ENCODE peak calls at places on chromosome 1, in nine cellular contexts. J is stomach; T is upper lobe of right lung; A is A673; L is AG04450; M is thoracic aorta; Y is psoas muscle; E is CD8-positive, alpha-beta T cell; X is right lobe of liver. G is an unnamed sample.

GRCh38 chr1:187721216-187721615 is 892.5 kb downstream of the PLA2G4A start:
- DNase-seq in J (no peak), T (no peak), A (no peak), L (no peak), M (no peak), Y (no peak), E (no peak), X (no peak), G (no peak)

GRCh38 chr1:13778431-13778830 is 78.4 kb downstream of the PRDM2 start:
- DNase-seq in J (no peak), T (no peak), A (no peak), L (no peak), M (no peak), Y (no peak), E (no peak), X (no peak), G (no peak)

GRCh38 chr1:212247179-212247721 is 38.0 kb upstream of the PPP2R5A start:
- DNase-seq in J (no peak), T (no peak), A (peak; percentile 9), L (peak; percentile 46), M (no peak), Y (no peak), E (no peak), X (no peak), G (no peak)

GRCh38 chr1:44485229-44485932 is 80.3 kb downstream of the RNF220 start:
- DNase-seq in J (no peak), T (no peak), A (peak; percentile 65), L (peak; percentile 10), M (no peak), Y (no peak), E (no peak), X (no peak), G (no peak)

GRCh38 chr1:115898020-115898419 is 57.1 kb upstream of the NHLH2 start:
- DNase-seq in J (no peak), T (no peak), A (no peak), L (no peak), M (no peak), Y (no peak), E (no peak), X (no peak), G (no peak)

GRCh38 chr1:185284106-185284505 is 32.9 kb downstream of the IVNS1ABP start:
- DNase-seq in J (no peak), T (no peak), A (peak; percentile 30), L (no peak), M (no peak), Y (no peak), E (no peak), X (no peak), G (no peak)

GRCh38 chr1:46520063-46520911 is 30.7 kb downstream of the DMBX1 start:
- DNase-seq in J (no peak), T (peak; percentile 76), A (peak; percentile 80), L (peak; percentile 27), M (no peak), Y (no peak), E (no peak), X (no peak), G (peak; percentile 96)

GRCh38 chr1:197740992-197741391 is 34.3 kb downstream of the DENND1B start:
- DNase-seq in J (no peak), T (no peak), A (no peak), L (no peak), M (no peak), Y (no peak), E (no peak), X (no peak), G (no peak)

GRCh38 chr1:68174173-68175113 is 57.9 kb downstream of the WLS start:
- DNase-seq in J (peak; percentile 76), T (peak; percentile 60), A (peak; percentile 60), L (peak; percentile 94), M (peak; percentile 77), Y (peak; percentile 38), E (no peak), X (no peak), G (no peak)

GRCh38 chr1:161012420-161012819 is 8.5 kb downstream of the F11R start:
- DNase-seq in J (no peak), T (no peak), A (no peak), L (no peak), M (no peak), Y (no peak), E (no peak), X (no peak), G (no peak)

GRCh38 chr1:12745126-12745991 is 641 bp upstream of the CFAP107 start:
- DNase-seq in J (no peak), T (no peak), A (peak; percentile 21), L (no peak), M (no peak), Y (no peak), E (no peak), X (no peak), G (no peak)

GRCh38 chr1:92837062-92837461 is 5.2 kb downstream of the RPL5 start:
- DNase-seq in J (no peak), T (no peak), A (no peak), L (no peak), M (no peak), Y (no peak), E (no peak), X (no peak), G (no peak)
- TF ChIP-seq CTCF in J (no peak), T (no peak), A (no peak), L (no peak), M (no peak), Y (no peak), E (no peak), X (no peak), G (no peak)

GRCh38 chr1:113031060-113031933 is 41.7 kb upstream of the LRIG2 start:
- DNase-seq in J (no peak), T (no peak), A (no peak), L (no peak), M (no peak), Y (no peak), E (no peak), X (peak; percentile 78), G (no peak)
- H3K27ac ChIP-seq in J (no peak overlapping the region), T (no peak overlapping the region), A (no peak overlapping the region), L (no peak overlapping the region), M (no peak overlapping the region), Y (no peak overlapping the region), E (no peak overlapping the region), X (peak overlapping the region; percentile 58), G (no peak overlapping the region)

GRCh38 chr1:29650041-29650400 is 413.7 kb downstream of the PTPRU start:
- DNase-seq in J (no peak), T (no peak), A (no peak), L (no peak), M (no peak), Y (no peak), E (no peak), X (peak; percentile 19), G (peak; percentile 0)
- TF ChIP-seq CTCF in J (no peak), T (no peak), A (no peak), L (no peak), M (no peak), Y (no peak), E (no peak), X (no peak), G (no peak)

DNA sequence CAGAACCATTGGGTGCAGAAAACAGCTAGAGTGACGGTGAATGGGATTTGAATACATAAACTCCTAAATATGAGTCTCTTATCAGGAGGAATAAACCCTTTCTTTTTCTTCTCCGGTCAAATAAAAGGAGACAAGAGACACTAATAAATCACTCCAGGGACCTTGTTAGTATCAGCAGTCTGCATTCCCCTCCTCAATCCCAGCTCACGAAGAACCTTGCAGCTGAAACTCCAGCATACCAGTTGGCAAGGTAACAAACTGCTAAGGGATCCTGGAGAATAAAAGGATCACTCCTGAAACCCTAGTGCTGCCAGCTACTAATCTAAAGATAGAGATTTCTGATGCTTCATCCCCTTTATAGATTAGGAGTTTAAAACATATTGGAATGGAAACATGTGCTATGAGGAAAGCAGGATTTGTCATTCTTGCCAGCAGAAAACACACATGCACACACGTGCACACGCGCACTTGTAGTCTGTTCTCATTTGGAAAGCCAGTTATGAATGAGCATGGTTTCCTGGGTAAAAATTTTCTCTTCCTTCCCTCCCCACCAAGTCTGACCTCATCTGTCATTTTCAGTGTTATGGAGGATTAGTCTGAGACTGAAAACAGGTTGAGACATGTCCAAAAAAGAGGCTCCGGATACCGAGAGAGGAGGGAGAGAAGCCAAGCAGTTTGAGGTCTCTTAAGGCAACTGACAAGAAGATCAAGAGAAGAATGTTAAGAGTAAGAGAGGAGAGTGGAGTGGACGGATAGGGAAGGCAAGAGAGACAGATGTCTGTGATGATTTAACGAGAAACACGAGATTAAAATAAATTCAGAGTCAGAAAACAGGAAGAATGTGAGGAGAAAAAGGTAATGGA is 10.9 kb downstream of the IER5 start:
- DNase-seq in J (no peak), T (no peak), A (peak; percentile 93), L (no peak), M (no peak), Y (no peak), E (no peak), X (no peak), G (peak; percentile 25)
- H3K27ac ChIP-seq in J (no peak overlapping the region), T (no peak overlapping the region), A (peak overlapping the region; percentile 93), L (peak overlapping the region; percentile 22), M (no peak overlapping the region), Y (no peak overlapping the region), E (no peak overlapping the region), X (no peak overlapping the region), G (peak overlapping the region; percentile 64)

DNA sequence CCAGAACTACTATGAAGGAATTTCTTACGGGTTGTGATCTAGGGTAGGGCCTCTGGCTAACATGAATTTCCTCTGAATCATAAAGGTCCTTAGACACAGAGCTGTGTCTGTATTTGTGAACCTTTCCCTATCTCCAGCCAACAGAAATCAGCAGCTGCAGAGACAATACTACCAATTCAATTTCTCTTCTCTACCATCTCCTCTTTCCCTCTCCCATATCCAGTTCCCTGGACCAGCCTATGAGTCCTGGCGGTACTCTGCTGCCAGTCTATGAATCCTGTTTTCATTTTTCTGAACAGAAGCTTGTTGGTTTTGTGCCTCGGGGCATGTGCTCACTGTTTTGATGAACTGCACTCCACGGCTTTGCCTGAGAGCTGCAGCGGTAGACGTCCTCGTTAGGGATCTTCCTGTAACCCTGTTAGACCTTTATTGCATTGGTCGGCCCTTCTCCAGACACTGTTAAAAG is 458.0 kb upstream of the VAMP3 start:
- DNase-seq in J (no peak), T (no peak), A (no peak), L (no peak), M (no peak), Y (no peak), E (no peak), X (no peak), G (no peak)
- TF ChIP-seq CTCF in J (no peak), T (no peak), A (no peak), L (no peak), M (no peak), Y (no peak), E (no peak), X (no peak), G (no peak)

DNA sequence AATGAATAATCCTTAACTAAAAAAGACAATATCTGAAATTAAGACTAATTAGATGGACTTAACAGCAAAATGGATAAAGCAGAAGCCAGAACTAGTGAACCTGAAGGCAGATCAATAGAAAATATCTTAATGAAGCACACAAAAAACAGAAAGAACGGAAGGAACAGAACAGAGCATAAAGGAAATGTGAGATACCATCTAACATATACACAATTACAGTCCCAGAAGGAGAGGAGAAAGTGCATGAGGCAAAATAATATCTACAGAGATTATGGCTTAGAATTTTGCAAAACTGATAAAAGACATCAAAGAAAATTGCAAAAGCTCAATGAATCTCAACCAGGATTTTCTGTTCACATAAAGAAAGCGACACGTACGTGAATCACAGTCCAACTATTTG is 182.1 kb downstream of the CDC42BPA start:
- DNase-seq in J (no peak), T (no peak), A (no peak), L (no peak), M (no peak), Y (no peak), E (no peak), X (no peak), G (no peak)
- H3K27ac ChIP-seq in J (no peak overlapping the region), T (no peak overlapping the region), A (no peak overlapping the region), L (no peak overlapping the region), M (no peak overlapping the region), Y (no peak overlapping the region), E (no peak overlapping the region), X (no peak overlapping the region), G (no peak overlapping the region)

G was measured in WERI-Rb-1.